ENCODE peak calls at places on chromosome 21, in nine cellular contexts. One of them, this sample, is unnamed.
A peak's percentile ranks its signal among the peaks of the same experiment; 100 is the strongest.

GRCh38 chr21:27423906-27424595 is 457.2 kb upstream of the ADAMTS5 start:
- DNase-seq in uterus: no peak
- DNase-seq in stomach: no peak
- DNase-seq in H9: peak; percentile 55
- DNase-seq in psoas muscle: no peak
- DNase-seq in HAP-1: no peak
- DNase-seq in upper lobe of left lung: no peak
- DNase-seq in left lung: no peak
- DNase-seq in lung: no peak
- DNase-seq in this sample: no peak

GRCh38 chr21:43618940-43619339 is 40.3 kb downstream of the HSF2BP start:
- DNase-seq in uterus: no peak
- DNase-seq in stomach: peak; percentile 59
- DNase-seq in H9: no peak
- DNase-seq in psoas muscle: no peak
- DNase-seq in HAP-1: no peak
- DNase-seq in upper lobe of left lung: no peak
- DNase-seq in left lung: no peak
- DNase-seq in lung: no peak
- DNase-seq in this sample: no peak

GRCh38 chr21:39232926-39233325 is 49.7 kb upstream of the PSMG1 start:
- DNase-seq in uterus: no peak
- DNase-seq in stomach: no peak
- DNase-seq in H9: no peak
- DNase-seq in psoas muscle: no peak
- DNase-seq in HAP-1: no peak
- DNase-seq in upper lobe of left lung: no peak
- DNase-seq in left lung: no peak
- DNase-seq in lung: no peak
- DNase-seq in this sample: no peak

GRCh38 chr21:39523398-39523797 is 71.6 kb downstream of the SH3BGR start:
- DNase-seq in uterus: no peak
- DNase-seq in stomach: peak; percentile 85
- DNase-seq in H9: no peak
- DNase-seq in psoas muscle: no peak
- DNase-seq in HAP-1: no peak
- DNase-seq in upper lobe of left lung: no peak
- DNase-seq in left lung: no peak
- DNase-seq in lung: peak; percentile 67
- DNase-seq in this sample: no peak

GRCh38 chr21:46122758-46123683 is 25.1 kb downstream of the COL6A2 start:
- DNase-seq in uterus: peak; percentile 14
- DNase-seq in stomach: no peak
- DNase-seq in H9: no peak
- DNase-seq in psoas muscle: no peak
- DNase-seq in HAP-1: no peak
- DNase-seq in upper lobe of left lung: no peak
- DNase-seq in left lung: peak; percentile 18
- DNase-seq in lung: no peak
- DNase-seq in this sample: peak; percentile 38

GRCh38 chr21:34983680-34984086 is 65.4 kb downstream of the RUNX1 start:
- DNase-seq in uterus: no peak
- DNase-seq in stomach: no peak
- DNase-seq in H9: no peak
- DNase-seq in psoas muscle: no peak
- DNase-seq in HAP-1: no peak
- DNase-seq in upper lobe of left lung: no peak
- DNase-seq in left lung: no peak
- DNase-seq in lung: no peak
- DNase-seq in this sample: no peak

GRCh38 chr21:17613242-17613676 is 558 bp upstream of the BTG3 start:
- DNase-seq in uterus: peak; percentile 46
- DNase-seq in stomach: peak; percentile 49
- DNase-seq in H9: no peak
- DNase-seq in psoas muscle: peak; percentile 71
- DNase-seq in HAP-1: no peak
- DNase-seq in upper lobe of left lung: peak; percentile 69
- DNase-seq in left lung: peak; percentile 82
- DNase-seq in lung: peak; percentile 80
- DNase-seq in this sample: no peak

GRCh38 chr21:36759348-36760083 is 60.6 kb downstream of the SIM2 start:
- DNase-seq in uterus: no peak
- DNase-seq in stomach: no peak
- DNase-seq in H9: no peak
- DNase-seq in psoas muscle: no peak
- DNase-seq in HAP-1: no peak
- DNase-seq in upper lobe of left lung: no peak
- DNase-seq in left lung: no peak
- DNase-seq in lung: no peak
- DNase-seq in this sample: no peak

GRCh38 chr21:42357307-42357706 is 6.5 kb upstream of the TFF2 start:
- DNase-seq in uterus: no peak
- DNase-seq in stomach: no peak
- DNase-seq in H9: no peak
- DNase-seq in psoas muscle: no peak
- DNase-seq in HAP-1: no peak
- DNase-seq in upper lobe of left lung: no peak
- DNase-seq in left lung: peak; percentile 12
- DNase-seq in lung: no peak
- DNase-seq in this sample: no peak

GRCh38 chr21:42360317-42360716 is 6.0 kb downstream of the TFF1 start:
- DNase-seq in uterus: no peak
- DNase-seq in stomach: no peak
- DNase-seq in H9: no peak
- DNase-seq in psoas muscle: no peak
- DNase-seq in HAP-1: no peak
- DNase-seq in upper lobe of left lung: no peak
- DNase-seq in left lung: no peak
- DNase-seq in lung: no peak
- DNase-seq in this sample: no peak

GRCh38 chr21:42358261-42358660 is 7.5 kb upstream of the TFF2 start:
- DNase-seq in uterus: no peak
- DNase-seq in stomach: no peak
- DNase-seq in H9: no peak
- DNase-seq in psoas muscle: no peak
- DNase-seq in HAP-1: no peak
- DNase-seq in upper lobe of left lung: no peak
- DNase-seq in left lung: peak; percentile 3
- DNase-seq in lung: no peak
- DNase-seq in this sample: no peak

GRCh38 chr21:42356680-42357079 is 5.9 kb upstream of the TFF2 start:
- DNase-seq in uterus: no peak
- DNase-seq in stomach: peak; percentile 26
- DNase-seq in H9: no peak
- DNase-seq in psoas muscle: no peak
- DNase-seq in HAP-1: no peak
- DNase-seq in upper lobe of left lung: no peak
- DNase-seq in left lung: no peak
- DNase-seq in lung: no peak
- DNase-seq in this sample: no peak

DNA sequence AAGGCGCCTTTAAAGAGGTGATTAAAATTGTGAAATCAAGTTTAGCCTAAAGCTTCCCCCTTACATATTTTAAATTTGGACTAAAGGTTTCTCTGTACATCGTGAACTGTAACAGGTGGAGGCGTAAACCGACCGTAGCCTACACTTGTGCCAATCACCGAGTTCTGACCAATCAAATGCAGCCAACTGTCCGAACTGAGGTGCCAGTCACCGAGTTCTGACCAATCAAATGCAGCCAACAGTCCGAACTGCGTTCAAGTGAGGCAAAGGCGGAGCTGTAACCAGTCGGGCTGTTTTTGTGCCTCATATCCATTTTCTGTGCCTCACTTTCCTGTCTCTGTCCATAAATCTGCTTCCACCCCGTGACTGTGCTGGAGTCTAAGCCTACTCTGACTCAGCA is 7.4 kb downstream of the TFF1 start:
- DNase-seq in uterus: no peak
- DNase-seq in stomach: no peak
- DNase-seq in H9: no peak
- DNase-seq in psoas muscle: no peak
- DNase-seq in HAP-1: no peak
- DNase-seq in upper lobe of left lung: no peak
- DNase-seq in left lung: no peak
- DNase-seq in lung: no peak
- DNase-seq in this sample: no peak
- H3K27me3 ChIP-seq in uterus: no peaks in the 10 kb centered on the region
- H3K27me3 ChIP-seq in stomach: no peaks in the 10 kb centered on the region
- H3K27me3 ChIP-seq in H9: no peaks in the 10 kb centered on the region
- H3K27me3 ChIP-seq in psoas muscle: peaks cover 12% of the 10 kb centered on the region
- H3K27me3 ChIP-seq in HAP-1: no peaks in the 10 kb centered on the region
- H3K27me3 ChIP-seq in upper lobe of left lung: no peaks in the 10 kb centered on the region
- H3K27me3 ChIP-seq in left lung: no peaks in the 10 kb centered on the region
- H3K27me3 ChIP-seq in lung: no peaks in the 10 kb centered on the region
- H3K27me3 ChIP-seq in this sample: no peaks in the 10 kb centered on the region

DNA sequence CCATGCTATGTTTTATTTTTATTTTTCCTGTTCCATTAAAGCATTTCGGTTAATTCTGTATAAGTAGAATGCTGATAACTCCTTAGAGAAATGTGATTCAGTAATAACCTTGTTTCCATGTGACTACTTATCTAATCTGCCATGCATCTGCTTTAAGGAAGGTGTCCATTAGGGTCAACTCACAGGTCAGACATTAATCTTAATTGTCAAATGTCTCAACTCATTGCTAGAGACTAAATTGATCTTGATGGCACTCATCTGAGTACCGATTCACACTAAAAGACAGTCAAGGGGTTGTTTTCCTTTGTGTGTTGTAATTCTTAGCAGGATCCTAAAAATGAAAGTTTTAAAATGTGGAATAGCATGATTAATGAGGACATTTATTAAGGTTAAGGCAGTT is 41.8 kb downstream of the ITSN1 start:
- DNase-seq in uterus: no peak
- DNase-seq in stomach: no peak
- DNase-seq in H9: no peak
- DNase-seq in psoas muscle: no peak
- DNase-seq in HAP-1: no peak
- DNase-seq in upper lobe of left lung: no peak
- DNase-seq in left lung: no peak
- DNase-seq in lung: no peak
- DNase-seq in this sample: no peak
- H3K4me1 ChIP-seq in uterus: peaks cover 26% of the 10 kb centered on the region
- H3K4me1 ChIP-seq in stomach: peaks cover 71% of the 10 kb centered on the region
- H3K4me1 ChIP-seq in H9: peaks cover 11% of the 10 kb centered on the region
- H3K4me1 ChIP-seq in psoas muscle: peaks cover 46% of the 10 kb centered on the region
- H3K4me1 ChIP-seq in HAP-1: peaks cover 58% of the 10 kb centered on the region
- H3K4me1 ChIP-seq in upper lobe of left lung: peaks cover 21% of the 10 kb centered on the region
- H3K4me1 ChIP-seq in left lung: peaks cover 16% of the 10 kb centered on the region
- H3K4me1 ChIP-seq in lung: peaks cover 32% of the 10 kb centered on the region
- H3K4me1 ChIP-seq in this sample: no peaks in the 10 kb centered on the region

GRCh38 chr21:28799926-28800325 is 192.8 kb downstream of the LTN1 start:
- DNase-seq in uterus: no peak
- DNase-seq in stomach: no peak
- DNase-seq in H9: no peak
- DNase-seq in psoas muscle: no peak
- DNase-seq in HAP-1: no peak
- DNase-seq in upper lobe of left lung: no peak
- DNase-seq in left lung: no peak
- DNase-seq in lung: no peak
- DNase-seq in this sample: no peak

GRCh38 chr21:28801906-28802305 is 190.8 kb downstream of the LTN1 start:
- DNase-seq in uterus: no peak
- DNase-seq in stomach: no peak
- DNase-seq in H9: no peak
- DNase-seq in psoas muscle: no peak
- DNase-seq in HAP-1: no peak
- DNase-seq in upper lobe of left lung: no peak
- DNase-seq in left lung: no peak
- DNase-seq in lung: no peak
- DNase-seq in this sample: no peak

GRCh38 chr21:28810826-28811524 is 181.7 kb downstream of the LTN1 start:
- DNase-seq in uterus: no peak
- DNase-seq in stomach: no peak
- DNase-seq in H9: no peak
- DNase-seq in psoas muscle: no peak
- DNase-seq in HAP-1: no peak
- DNase-seq in upper lobe of left lung: no peak
- DNase-seq in left lung: no peak
- DNase-seq in lung: no peak
- DNase-seq in this sample: no peak

GRCh38 chr21:28804089-28804670 is 188.5 kb downstream of the LTN1 start:
- DNase-seq in uterus: no peak
- DNase-seq in stomach: no peak
- DNase-seq in H9: no peak
- DNase-seq in psoas muscle: no peak
- DNase-seq in HAP-1: no peak
- DNase-seq in upper lobe of left lung: no peak
- DNase-seq in left lung: no peak
- DNase-seq in lung: no peak
- DNase-seq in this sample: no peak

DNA sequence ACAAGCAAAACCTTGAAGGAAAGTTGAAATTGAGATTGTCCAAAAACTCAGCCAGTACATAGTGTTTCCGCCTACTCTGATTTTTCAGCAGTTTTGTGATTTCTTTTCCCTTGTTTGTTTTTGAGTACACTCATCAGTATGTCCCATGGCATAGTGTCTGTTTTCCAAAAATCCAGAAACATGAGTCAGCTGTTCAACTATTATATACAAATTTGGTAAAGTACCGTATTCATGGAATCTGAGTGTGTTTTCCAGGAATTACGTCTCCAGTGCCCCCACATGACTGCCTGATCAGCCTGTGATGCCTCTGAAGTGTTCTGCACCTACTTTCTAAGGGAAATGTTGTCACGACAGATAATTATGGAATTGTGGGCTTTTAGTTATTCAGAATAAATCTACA is 186.8 kb downstream of the LTN1 start:
- DNase-seq in uterus: no peak
- DNase-seq in stomach: no peak
- DNase-seq in H9: no peak
- DNase-seq in psoas muscle: no peak
- DNase-seq in HAP-1: no peak
- DNase-seq in upper lobe of left lung: no peak
- DNase-seq in left lung: no peak
- DNase-seq in lung: no peak
- DNase-seq in this sample: no peak
- H3K27me3 ChIP-seq in uterus: no peaks in the 10 kb centered on the region
- H3K27me3 ChIP-seq in stomach: no peaks in the 10 kb centered on the region
- H3K27me3 ChIP-seq in H9: no peaks in the 10 kb centered on the region
- H3K27me3 ChIP-seq in psoas muscle: no peaks in the 10 kb centered on the region
- H3K27me3 ChIP-seq in HAP-1: no peaks in the 10 kb centered on the region
- H3K27me3 ChIP-seq in upper lobe of left lung: no peaks in the 10 kb centered on the region
- H3K27me3 ChIP-seq in left lung: no peaks in the 10 kb centered on the region
- H3K27me3 ChIP-seq in lung: no peaks in the 10 kb centered on the region
- H3K27me3 ChIP-seq in this sample: no peaks in the 10 kb centered on the region

GRCh38 chr21:33198346-33199135 is 31.2 kb upstream of the IFNAR2 start:
- DNase-seq in uterus: no peak
- DNase-seq in stomach: no peak
- DNase-seq in H9: no peak
- DNase-seq in psoas muscle: peak; percentile 58
- DNase-seq in HAP-1: no peak
- DNase-seq in upper lobe of left lung: no peak
- DNase-seq in left lung: peak; percentile 74
- DNase-seq in lung: peak; percentile 65
- DNase-seq in this sample: no peak

GRCh38 chr21:33202464-33203363 is 27.0 kb upstream of the IFNAR2 start:
- DNase-seq in uterus: no peak
- DNase-seq in stomach: no peak
- DNase-seq in H9: no peak
- DNase-seq in psoas muscle: no peak
- DNase-seq in HAP-1: no peak
- DNase-seq in upper lobe of left lung: no peak
- DNase-seq in left lung: no peak
- DNase-seq in lung: peak; percentile 25
- DNase-seq in this sample: no peak

GRCh38 chr21:33203371-33203724 is 26.4 kb upstream of the IFNAR2 start:
- DNase-seq in uterus: no peak
- DNase-seq in stomach: no peak
- DNase-seq in H9: no peak
- DNase-seq in psoas muscle: no peak
- DNase-seq in HAP-1: no peak
- DNase-seq in upper lobe of left lung: no peak
- DNase-seq in left lung: no peak
- DNase-seq in lung: peak; percentile 27
- DNase-seq in this sample: no peak

GRCh38 chr21:33199516-33200217 is 30.1 kb upstream of the IFNAR2 start:
- DNase-seq in uterus: peak; percentile 73
- DNase-seq in stomach: peak; percentile 83
- DNase-seq in H9: peak; percentile 55
- DNase-seq in psoas muscle: peak; percentile 61
- DNase-seq in HAP-1: peak; percentile 82
- DNase-seq in upper lobe of left lung: no peak
- DNase-seq in left lung: peak; percentile 81
- DNase-seq in lung: peak; percentile 86
- DNase-seq in this sample: no peak

GRCh38 chr21:33201945-33202344 is 27.8 kb upstream of the IFNAR2 start:
- DNase-seq in uterus: no peak
- DNase-seq in stomach: no peak
- DNase-seq in H9: no peak
- DNase-seq in psoas muscle: no peak
- DNase-seq in HAP-1: no peak
- DNase-seq in upper lobe of left lung: no peak
- DNase-seq in left lung: no peak
- DNase-seq in lung: peak; percentile 29
- DNase-seq in this sample: no peak
- H3K4me1 ChIP-seq in uterus: peaks cover 5% of the 10 kb centered on the region
- H3K4me1 ChIP-seq in stomach: peaks cover 34% of the 10 kb centered on the region
- H3K4me1 ChIP-seq in H9: no peaks in the 10 kb centered on the region
- H3K4me1 ChIP-seq in psoas muscle: peaks cover 18% of the 10 kb centered on the region
- H3K4me1 ChIP-seq in HAP-1: peaks cover 3% of the 10 kb centered on the region
- H3K4me1 ChIP-seq in upper lobe of left lung: peaks cover 51% of the 10 kb centered on the region
- H3K4me1 ChIP-seq in left lung: peaks cover 23% of the 10 kb centered on the region
- H3K4me1 ChIP-seq in lung: peaks cover 7% of the 10 kb centered on the region
- H3K4me1 ChIP-seq in this sample: no peaks in the 10 kb centered on the region